ENCODE peak calls at places on chromosomes 1 and 21, in seven cellular contexts. One of them, this sample, is unnamed.

GRCh38 chr1:96313216-96313615 is 408.4 kb upstream of the PTBP2 start:
- DNase-seq in aorta: no peak
- DNase-seq in fibroblast of pulmonary artery: peak; percentile 78
- DNase-seq in astrocyte of the spinal cord: peak; percentile 91
- DNase-seq in heart right ventricle: no peak
- DNase-seq in GM23338: no peak
- DNase-seq in brain microvascular endothelial cell: peak; percentile 39
- DNase-seq in this sample: peak; percentile 86

GRCh38 chr1:11682287-11682771 is 1.4 kb upstream of the MAD2L2 start:
- DNase-seq in aorta: no peak
- DNase-seq in fibroblast of pulmonary artery: no peak
- DNase-seq in astrocyte of the spinal cord: no peak
- DNase-seq in heart right ventricle: no peak
- DNase-seq in GM23338: peak; percentile 96
- DNase-seq in brain microvascular endothelial cell: no peak
- DNase-seq in this sample: no peak

GRCh38 chr1:39109653-39110052 is 83.5 kb downstream of the NDUFS5 start:
- DNase-seq in aorta: no peak
- DNase-seq in fibroblast of pulmonary artery: no peak
- DNase-seq in astrocyte of the spinal cord: no peak
- DNase-seq in heart right ventricle: no peak
- DNase-seq in GM23338: no peak
- DNase-seq in brain microvascular endothelial cell: no peak
- DNase-seq in this sample: no peak

GRCh38 chr1:101150266-101150665 is 86.6 kb upstream of the S1PR1 start:
- DNase-seq in aorta: no peak
- DNase-seq in fibroblast of pulmonary artery: no peak
- DNase-seq in astrocyte of the spinal cord: no peak
- DNase-seq in heart right ventricle: no peak
- DNase-seq in GM23338: no peak
- DNase-seq in brain microvascular endothelial cell: no peak
- DNase-seq in this sample: no peak

GRCh38 chr1:57796609-57797008 is 372.7 kb upstream of the DAB1 start:
- DNase-seq in aorta: no peak
- DNase-seq in fibroblast of pulmonary artery: peak; percentile 13
- DNase-seq in astrocyte of the spinal cord: peak; percentile 24
- DNase-seq in heart right ventricle: no peak
- DNase-seq in GM23338: no peak
- DNase-seq in brain microvascular endothelial cell: peak; percentile 11
- DNase-seq in this sample: peak; percentile 52

GRCh38 chr1:160631983-160632625 is 14.7 kb downstream of the SLAMF1 start:
- DNase-seq in aorta: no peak
- DNase-seq in fibroblast of pulmonary artery: no peak
- DNase-seq in astrocyte of the spinal cord: no peak
- DNase-seq in heart right ventricle: no peak
- DNase-seq in GM23338: no peak
- DNase-seq in brain microvascular endothelial cell: no peak
- DNase-seq in this sample: no peak

GRCh38 chr1:6009120-6010040 is 17.2 kb upstream of the NPHP4 start:
- DNase-seq in aorta: peak; percentile 17
- DNase-seq in fibroblast of pulmonary artery: no peak
- DNase-seq in astrocyte of the spinal cord: no peak
- DNase-seq in heart right ventricle: no peak
- DNase-seq in GM23338: no peak
- DNase-seq in brain microvascular endothelial cell: no peak
- DNase-seq in this sample: no peak

GRCh38 chr1:66360285-66360724 is 173.6 kb upstream of the SGIP1 start:
- DNase-seq in aorta: no peak
- DNase-seq in fibroblast of pulmonary artery: no peak
- DNase-seq in astrocyte of the spinal cord: no peak
- DNase-seq in heart right ventricle: no peak
- DNase-seq in GM23338: peak; percentile 42
- DNase-seq in brain microvascular endothelial cell: no peak
- DNase-seq in this sample: no peak

GRCh38 chr1:189597083-189597482 is 880.6 kb downstream of the BRINP3 start:
- DNase-seq in aorta: no peak
- DNase-seq in fibroblast of pulmonary artery: no peak
- DNase-seq in astrocyte of the spinal cord: no peak
- DNase-seq in heart right ventricle: no peak
- DNase-seq in GM23338: no peak
- DNase-seq in brain microvascular endothelial cell: no peak
- DNase-seq in this sample: no peak

GRCh38 chr1:93667642-93668041 is 14.0 kb downstream of the BCAR3 start:
- DNase-seq in aorta: no peak
- DNase-seq in fibroblast of pulmonary artery: no peak
- DNase-seq in astrocyte of the spinal cord: no peak
- DNase-seq in heart right ventricle: no peak
- DNase-seq in GM23338: no peak
- DNase-seq in brain microvascular endothelial cell: no peak
- DNase-seq in this sample: no peak

GRCh38 chr1:245336149-245336983 is 181.6 kb downstream of the KIF26B start:
- DNase-seq in aorta: no peak
- DNase-seq in fibroblast of pulmonary artery: no peak
- DNase-seq in astrocyte of the spinal cord: no peak
- DNase-seq in heart right ventricle: no peak
- DNase-seq in GM23338: peak; percentile 32
- DNase-seq in brain microvascular endothelial cell: no peak
- DNase-seq in this sample: no peak

GRCh38 chr1:224080082-224080774 is 33.7 kb upstream of the FBXO28 start:
- DNase-seq in aorta: no peak
- DNase-seq in fibroblast of pulmonary artery: peak; percentile 47
- DNase-seq in astrocyte of the spinal cord: no peak
- DNase-seq in heart right ventricle: no peak
- DNase-seq in GM23338: no peak
- DNase-seq in brain microvascular endothelial cell: peak; percentile 32
- DNase-seq in this sample: peak; percentile 51

GRCh38 chr1:203148579-203148978 is 21.1 kb downstream of the ADORA1 start:
- DNase-seq in aorta: no peak
- DNase-seq in fibroblast of pulmonary artery: no peak
- DNase-seq in astrocyte of the spinal cord: no peak
- DNase-seq in heart right ventricle: no peak
- DNase-seq in GM23338: no peak
- DNase-seq in brain microvascular endothelial cell: no peak
- DNase-seq in this sample: no peak

GRCh38 chr21:32940079-32941014 is 85.4 kb upstream of the OLIG2 start:
- DNase-seq in aorta: peak; percentile 51
- DNase-seq in fibroblast of pulmonary artery: peak; percentile 62
- DNase-seq in astrocyte of the spinal cord: peak; percentile 35
- DNase-seq in heart right ventricle: peak; percentile 40
- DNase-seq in GM23338: peak; percentile 89
- DNase-seq in brain microvascular endothelial cell: no peak
- DNase-seq in this sample: peak; percentile 46

GRCh38 chr1:83493633-83494032 is 505.3 kb downstream of the TTLL7 start:
- DNase-seq in aorta: no peak
- DNase-seq in fibroblast of pulmonary artery: no peak
- DNase-seq in astrocyte of the spinal cord: no peak
- DNase-seq in heart right ventricle: no peak
- DNase-seq in GM23338: no peak
- DNase-seq in brain microvascular endothelial cell: no peak
- DNase-seq in this sample: no peak

GRCh38 chr1:11648039-11648438 is 6.2 kb downstream of the FBXO2 start:
- DNase-seq in aorta: no peak
- DNase-seq in fibroblast of pulmonary artery: no peak
- DNase-seq in astrocyte of the spinal cord: no peak
- DNase-seq in heart right ventricle: no peak
- DNase-seq in GM23338: no peak
- DNase-seq in brain microvascular endothelial cell: no peak
- DNase-seq in this sample: no peak

GRCh38 chr1:88892146-88892877 is 945 bp upstream of the GTF2B start:
- DNase-seq in aorta: no peak
- DNase-seq in fibroblast of pulmonary artery: peak; percentile 52
- DNase-seq in astrocyte of the spinal cord: peak; percentile 60
- DNase-seq in heart right ventricle: no peak
- DNase-seq in GM23338: peak; percentile 66
- DNase-seq in brain microvascular endothelial cell: peak; percentile 31
- DNase-seq in this sample: peak; percentile 89

GRCh38 chr1:68145418-68146126 is 86.8 kb downstream of the WLS start:
- DNase-seq in aorta: no peak
- DNase-seq in fibroblast of pulmonary artery: no peak
- DNase-seq in astrocyte of the spinal cord: no peak
- DNase-seq in heart right ventricle: no peak
- DNase-seq in GM23338: no peak
- DNase-seq in brain microvascular endothelial cell: no peak
- DNase-seq in this sample: no peak

GRCh38 chr1:62673629-62674028 is 14.6 kb downstream of the DOCK7 start:
- DNase-seq in aorta: no peak
- DNase-seq in fibroblast of pulmonary artery: no peak
- DNase-seq in astrocyte of the spinal cord: no peak
- DNase-seq in heart right ventricle: no peak
- DNase-seq in GM23338: no peak
- DNase-seq in brain microvascular endothelial cell: no peak
- DNase-seq in this sample: no peak

GRCh38 chr1:93600663-93601062 is 81.0 kb downstream of the BCAR3 start:
- DNase-seq in aorta: peak; percentile 26
- DNase-seq in fibroblast of pulmonary artery: no peak
- DNase-seq in astrocyte of the spinal cord: no peak
- DNase-seq in heart right ventricle: no peak
- DNase-seq in GM23338: no peak
- DNase-seq in brain microvascular endothelial cell: no peak
- DNase-seq in this sample: no peak

GRCh38 chr1:167935252-167936067 is 1.0 kb upstream of the DCAF6 start:
- DNase-seq in aorta: no peak
- DNase-seq in fibroblast of pulmonary artery: peak; percentile 35
- DNase-seq in astrocyte of the spinal cord: peak; percentile 59
- DNase-seq in heart right ventricle: peak; percentile 23
- DNase-seq in GM23338: peak; percentile 56
- DNase-seq in brain microvascular endothelial cell: peak; percentile 44
- DNase-seq in this sample: peak; percentile 39

GRCh38 chr1:57605933-57606332 is 182.1 kb upstream of the DAB1 start:
- DNase-seq in aorta: no peak
- DNase-seq in fibroblast of pulmonary artery: no peak
- DNase-seq in astrocyte of the spinal cord: no peak
- DNase-seq in heart right ventricle: no peak
- DNase-seq in GM23338: peak; percentile 49
- DNase-seq in brain microvascular endothelial cell: no peak
- DNase-seq in this sample: no peak

GRCh38 chr1:29977550-29977949 is 741.2 kb downstream of the PTPRU start:
- DNase-seq in aorta: no peak
- DNase-seq in fibroblast of pulmonary artery: no peak
- DNase-seq in astrocyte of the spinal cord: no peak
- DNase-seq in heart right ventricle: no peak
- DNase-seq in GM23338: no peak
- DNase-seq in brain microvascular endothelial cell: no peak
- DNase-seq in this sample: no peak

GRCh38 chr1:155086182-155086741 is 7.6 kb downstream of the EFNA3 start:
- DNase-seq in aorta: peak; percentile 75
- DNase-seq in fibroblast of pulmonary artery: peak; percentile 53
- DNase-seq in astrocyte of the spinal cord: no peak
- DNase-seq in heart right ventricle: peak; percentile 60
- DNase-seq in GM23338: peak; percentile 82
- DNase-seq in brain microvascular endothelial cell: peak; percentile 41
- DNase-seq in this sample: no peak

GRCh38 chr1:31447210-31447609 is 34.2 kb downstream of the SERINC2 start:
- DNase-seq in aorta: no peak
- DNase-seq in fibroblast of pulmonary artery: no peak
- DNase-seq in astrocyte of the spinal cord: no peak
- DNase-seq in heart right ventricle: no peak
- DNase-seq in GM23338: no peak
- DNase-seq in brain microvascular endothelial cell: no peak
- DNase-seq in this sample: no peak

GRCh38 chr1:205172729-205173366 is 38.7 kb downstream of the DSTYK start:
- DNase-seq in aorta: no peak
- DNase-seq in fibroblast of pulmonary artery: peak; percentile 93
- DNase-seq in astrocyte of the spinal cord: peak; percentile 95
- DNase-seq in heart right ventricle: no peak
- DNase-seq in GM23338: no peak
- DNase-seq in brain microvascular endothelial cell: peak; percentile 94
- DNase-seq in this sample: peak; percentile 98

GRCh38 chr1:100862591-100862990 is 32.1 kb downstream of the EXTL2 start:
- DNase-seq in aorta: no peak
- DNase-seq in fibroblast of pulmonary artery: peak; percentile 70
- DNase-seq in astrocyte of the spinal cord: peak; percentile 84
- DNase-seq in heart right ventricle: no peak
- DNase-seq in GM23338: no peak
- DNase-seq in brain microvascular endothelial cell: peak; percentile 76
- DNase-seq in this sample: peak; percentile 82

GRCh38 chr1:162724583-162725120 is 65.8 kb upstream of the HSD17B7 start:
- DNase-seq in aorta: no peak
- DNase-seq in fibroblast of pulmonary artery: no peak
- DNase-seq in astrocyte of the spinal cord: no peak
- DNase-seq in heart right ventricle: no peak
- DNase-seq in GM23338: no peak
- DNase-seq in brain microvascular endothelial cell: no peak
- DNase-seq in this sample: no peak

GRCh38 chr1:102897537-102897936 is 210.8 kb downstream of the COL11A1 start:
- DNase-seq in aorta: no peak
- DNase-seq in fibroblast of pulmonary artery: peak; percentile 86
- DNase-seq in astrocyte of the spinal cord: peak; percentile 85
- DNase-seq in heart right ventricle: no peak
- DNase-seq in GM23338: no peak
- DNase-seq in brain microvascular endothelial cell: peak; percentile 34
- DNase-seq in this sample: peak; percentile 78

GRCh38 chr1:78153092-78153736 is 107.4 kb downstream of the GIPC2 start:
- DNase-seq in aorta: no peak
- DNase-seq in fibroblast of pulmonary artery: no peak
- DNase-seq in astrocyte of the spinal cord: no peak
- DNase-seq in heart right ventricle: no peak
- DNase-seq in GM23338: no peak
- DNase-seq in brain microvascular endothelial cell: no peak
- DNase-seq in this sample: no peak
- H3K4me3 ChIP-seq in aorta: no peak overlapping the region
- H3K4me3 ChIP-seq in fibroblast of pulmonary artery: no peak overlapping the region
- H3K4me3 ChIP-seq in astrocyte of the spinal cord: no peak overlapping the region
- H3K4me3 ChIP-seq in heart right ventricle: no peak overlapping the region
- H3K4me3 ChIP-seq in GM23338: no peak overlapping the region
- H3K4me3 ChIP-seq in brain microvascular endothelial cell: no peak overlapping the region
- H3K4me3 ChIP-seq in this sample: no peak overlapping the region

GRCh38 chr1:28817133-28817532 is 5.2 kb downstream of the OPRD1 start:
- DNase-seq in aorta: no peak
- DNase-seq in fibroblast of pulmonary artery: no peak
- DNase-seq in astrocyte of the spinal cord: no peak
- DNase-seq in heart right ventricle: no peak
- DNase-seq in GM23338: no peak
- DNase-seq in brain microvascular endothelial cell: no peak
- DNase-seq in this sample: no peak
- H3K4me3 ChIP-seq in aorta: no peak overlapping the region
- H3K4me3 ChIP-seq in fibroblast of pulmonary artery: no peak overlapping the region
- H3K4me3 ChIP-seq in astrocyte of the spinal cord: no peak overlapping the region
- H3K4me3 ChIP-seq in heart right ventricle: no peak overlapping the region
- H3K4me3 ChIP-seq in GM23338: no peak overlapping the region
- H3K4me3 ChIP-seq in brain microvascular endothelial cell: no peak overlapping the region
- H3K4me3 ChIP-seq in this sample: no peak overlapping the region

GRCh38 chr1:240310226-240310925 is 218.7 kb downstream of the FMN2 start:
- DNase-seq in aorta: no peak
- DNase-seq in fibroblast of pulmonary artery: peak; percentile 55
- DNase-seq in astrocyte of the spinal cord: peak; percentile 76
- DNase-seq in heart right ventricle: no peak
- DNase-seq in GM23338: no peak
- DNase-seq in brain microvascular endothelial cell: no peak
- DNase-seq in this sample: peak; percentile 86
- H3K4me3 ChIP-seq in aorta: no peak overlapping the region
- H3K4me3 ChIP-seq in fibroblast of pulmonary artery: no peak overlapping the region
- H3K4me3 ChIP-seq in astrocyte of the spinal cord: no peak overlapping the region
- H3K4me3 ChIP-seq in heart right ventricle: no peak overlapping the region
- H3K4me3 ChIP-seq in GM23338: no peak overlapping the region
- H3K4me3 ChIP-seq in brain microvascular endothelial cell: no peak overlapping the region
- H3K4me3 ChIP-seq in this sample: no peak overlapping the region

DNA sequence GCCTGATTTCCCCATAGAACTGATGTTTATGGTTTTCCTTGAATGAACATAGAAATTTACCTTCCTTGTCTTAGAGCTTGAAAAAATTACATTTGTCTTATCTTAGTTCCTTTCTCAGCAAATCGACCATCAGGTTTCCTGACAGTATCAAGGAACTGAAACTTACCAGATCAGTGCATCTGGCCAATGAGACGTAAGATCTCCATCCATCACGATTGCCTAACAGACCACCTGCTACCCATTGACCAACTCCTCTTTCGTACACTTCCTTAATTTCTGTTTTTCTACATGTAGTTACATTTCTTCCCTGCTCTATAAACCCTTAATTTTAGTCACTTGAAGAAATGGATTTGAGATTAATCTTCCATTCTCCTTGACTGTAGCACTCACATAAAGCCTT is 57.4 kb upstream of the TMPRSS15 start:
- DNase-seq in aorta: no peak
- DNase-seq in fibroblast of pulmonary artery: no peak
- DNase-seq in astrocyte of the spinal cord: no peak
- DNase-seq in heart right ventricle: no peak
- DNase-seq in GM23338: no peak
- DNase-seq in brain microvascular endothelial cell: no peak
- DNase-seq in this sample: no peak
- H3K4me3 ChIP-seq in aorta: no peak overlapping the region
- H3K4me3 ChIP-seq in fibroblast of pulmonary artery: no peak overlapping the region
- H3K4me3 ChIP-seq in astrocyte of the spinal cord: no peak overlapping the region
- H3K4me3 ChIP-seq in heart right ventricle: no peak overlapping the region
- H3K4me3 ChIP-seq in GM23338: no peak overlapping the region
- H3K4me3 ChIP-seq in brain microvascular endothelial cell: no peak overlapping the region
- H3K4me3 ChIP-seq in this sample: no peak overlapping the region